ENCODE peak calls at places on chromosomes 16 and 17, in four cellular contexts. One of them, this sample, is unnamed.

GRCh38 chr16:8798535-8799157 is 1.0 kb downstream of the PMM2 start:
- DNase-seq in K562: no peak
- DNase-seq in IMR-90: no peak
- DNase-seq in A549: no peak
- DNase-seq in this sample: no peak

GRCh38 chr17:31699281-31699680 is 159.8 kb downstream of the COPRS start:
- DNase-seq in K562: peak; percentile 64
- DNase-seq in A549: no peak
- DNase-seq in IMR-90: peak; percentile 37
- DNase-seq in this sample: no peak

GRCh38 chr17:66889480-66890230 is 54.7 kb downstream of the CACNG5 start:
- DNase-seq in IMR-90: no peak
- DNase-seq in A549: no peak
- DNase-seq in K562: no peak
- DNase-seq in this sample: no peak

GRCh38 chr17:58332720-58333395 is 4.3 kb upstream of the TSPOAP1 start:
- DNase-seq in K562: no peak
- DNase-seq in IMR-90: no peak
- DNase-seq in A549: no peak
- DNase-seq in this sample: no peak

GRCh38 chr17:64531955-64532371 is 25.2 kb downstream of the CEP95 start:
- DNase-seq in A549: no peak
- DNase-seq in K562: no peak
- DNase-seq in IMR-90: peak; percentile 59
- DNase-seq in this sample: no peak

GRCh38 chr16:59865071-59865671 is 1131.1 kb upstream of the GOT2 start:
- DNase-seq in K562: no peak
- DNase-seq in IMR-90: no peak
- DNase-seq in A549: no peak
- DNase-seq in this sample: no peak

GRCh38 chr16:49727611-49728010 is 128.3 kb downstream of the ZNF423 start:
- DNase-seq in IMR-90: no peak
- DNase-seq in A549: no peak
- DNase-seq in K562: no peak
- DNase-seq in this sample: no peak

GRCh38 chr17:16521070-16521727 is 29.2 kb upstream of the LRRC75A start:
- DNase-seq in K562: peak; percentile 73
- DNase-seq in IMR-90: peak; percentile 91
- DNase-seq in A549: peak; percentile 98
- DNase-seq in this sample: peak; percentile 39

GRCh38 chr16:17282247-17282646 is 188.5 kb downstream of the XYLT1 start:
- DNase-seq in K562: no peak
- DNase-seq in IMR-90: no peak
- DNase-seq in A549: no peak
- DNase-seq in this sample: no peak

GRCh38 chr17:64022631-64023063 is 2.2 kb upstream of the ICAM2 start:
- DNase-seq in A549: no peak
- DNase-seq in IMR-90: no peak
- DNase-seq in K562: peak; percentile 49
- DNase-seq in this sample: no peak

GRCh38 chr16:66511615-66512500 is 38.1 kb downstream of the TK2 start:
- DNase-seq in A549: peak; percentile 64
- DNase-seq in IMR-90: peak; percentile 72
- DNase-seq in K562: no peak
- DNase-seq in this sample: no peak

GRCh38 chr17:67111808-67112207 is 67.5 kb downstream of the CACNG1 start:
- DNase-seq in IMR-90: no peak
- DNase-seq in K562: no peak
- DNase-seq in A549: no peak
- DNase-seq in this sample: no peak

GRCh38 chr16:11392041-11392581 is 46.9 kb downstream of the RMI2 start:
- DNase-seq in A549: no peak
- DNase-seq in K562: no peak
- DNase-seq in IMR-90: no peak
- DNase-seq in this sample: no peak

GRCh38 chr17:19274893-19275292 is 37.7 kb downstream of the EPN2 start:
- DNase-seq in K562: no peak
- DNase-seq in IMR-90: no peak
- DNase-seq in A549: no peak
- DNase-seq in this sample: no peak

DNA sequence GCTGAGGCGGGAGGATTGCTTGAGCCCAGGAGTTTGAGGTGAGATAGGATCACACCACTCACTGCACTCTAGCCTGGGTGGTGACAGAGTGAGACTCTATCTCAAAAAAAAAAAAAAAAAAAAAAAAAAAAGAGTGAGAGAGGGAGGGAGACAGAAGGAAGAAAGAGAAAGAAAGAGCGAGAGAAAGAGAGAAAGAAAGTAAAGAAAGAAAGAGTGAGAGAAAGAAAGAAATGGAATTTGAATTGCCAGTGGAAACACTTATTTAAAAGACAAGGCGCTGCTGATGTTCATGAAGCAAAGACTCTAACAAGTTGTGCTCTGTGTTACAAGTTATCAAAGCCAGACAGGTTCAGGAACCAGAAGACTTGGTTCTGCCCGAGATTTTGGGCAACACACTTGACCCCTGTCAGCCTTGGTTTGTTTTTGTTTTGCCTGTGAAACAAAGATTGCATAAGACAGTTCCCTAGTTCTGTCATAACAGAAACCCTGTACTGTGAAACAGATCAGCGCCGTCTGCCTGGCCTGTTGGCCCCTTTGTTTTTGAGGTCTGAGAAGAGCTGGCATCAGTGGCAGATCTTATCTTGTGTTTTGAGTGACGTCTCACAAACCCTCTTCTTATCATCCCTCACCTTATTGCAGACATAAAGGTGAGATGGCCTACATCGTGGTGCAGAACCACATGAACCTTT is 55.4 kb upstream of the ENDOV start:
- DNase-seq in IMR-90: no peak
- DNase-seq in A549: no peak
- DNase-seq in K562: no peak
- DNase-seq in this sample: no peak
- TF ChIP-seq ELK1 in IMR-90: no peak
- TF ChIP-seq ELK1 in A549: no peak
- TF ChIP-seq ELK1 in K562: no peak
- TF ChIP-seq ELK1 in this sample: no peak

GRCh38 chr16:86996081-86996480 is 321.1 kb downstream of the C16orf95 start:
- DNase-seq in A549: no peak
- DNase-seq in IMR-90: no peak
- DNase-seq in K562: no peak
- DNase-seq in this sample: no peak

GRCh38 chr16:86995456-86995855 is 321.7 kb downstream of the C16orf95 start:
- DNase-seq in K562: no peak
- DNase-seq in A549: no peak
- DNase-seq in IMR-90: peak; percentile 22
- DNase-seq in this sample: no peak

GRCh38 chr16:86994215-86994614 is 323.0 kb downstream of the C16orf95 start:
- DNase-seq in A549: no peak
- DNase-seq in IMR-90: no peak
- DNase-seq in K562: no peak
- DNase-seq in this sample: no peak

GRCh38 chr16:86993426-86994110 is 323.6 kb downstream of the C16orf95 start:
- DNase-seq in IMR-90: no peak
- DNase-seq in K562: no peak
- DNase-seq in A549: no peak
- DNase-seq in this sample: no peak

DNA sequence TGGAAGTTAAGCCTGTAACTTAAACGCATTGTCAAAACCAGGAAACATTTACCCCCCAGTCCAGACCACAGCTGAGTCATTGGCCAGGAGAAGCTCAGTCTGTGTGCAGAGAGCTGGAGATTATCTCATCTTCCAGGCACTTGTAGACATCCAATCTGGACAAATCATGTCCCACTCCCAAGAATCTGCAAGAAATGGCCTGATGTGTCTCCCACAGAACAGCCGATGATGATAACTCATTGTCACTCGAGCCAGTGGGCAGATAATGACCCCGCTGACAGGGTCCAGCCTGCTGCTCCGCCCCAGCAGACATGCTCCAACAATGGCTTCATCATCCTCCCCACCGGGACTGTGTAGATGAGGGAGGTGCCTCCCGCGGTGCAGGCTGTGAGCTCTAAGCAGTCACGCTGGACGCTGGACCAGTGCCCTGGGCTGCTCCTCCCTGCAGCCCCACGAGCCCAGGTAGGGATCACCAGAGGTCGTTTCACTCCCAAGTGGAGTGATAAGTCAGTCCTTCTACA is 322.5 kb downstream of the C16orf95 start:
- DNase-seq in A549: peak; percentile 89
- DNase-seq in K562: peak; percentile 24
- DNase-seq in IMR-90: peak; percentile 97
- DNase-seq in this sample: no peak
- TF ChIP-seq ELK1 in A549: no peak
- TF ChIP-seq ELK1 in K562: no peak
- TF ChIP-seq ELK1 in IMR-90: no peak
- TF ChIP-seq ELK1 in this sample: no peak

GRCh38 chr16:51017969-51018368 is 133.1 kb downstream of the SALL1 start:
- DNase-seq in IMR-90: no peak
- DNase-seq in K562: no peak
- DNase-seq in A549: no peak
- DNase-seq in this sample: no peak
- TF ChIP-seq ELK1 in IMR-90: no peak
- TF ChIP-seq ELK1 in K562: no peak
- TF ChIP-seq ELK1 in A549: no peak
- TF ChIP-seq ELK1 in this sample: no peak

GRCh38 chr17:59829217-59830006 is 63.3 kb downstream of the TUBD1 start:
- DNase-seq in A549: peak; percentile 82
- DNase-seq in K562: peak; percentile 52
- DNase-seq in IMR-90: peak; percentile 98
- DNase-seq in this sample: peak; percentile 100
- TF ChIP-seq ELK1 in A549: no peak
- TF ChIP-seq ELK1 in K562: no peak
- TF ChIP-seq ELK1 in IMR-90: no peak
- TF ChIP-seq ELK1 in this sample: no peak

GRCh38 chr16:19517424-19518089 is 4.3 kb downstream of the GDE1 start:
- DNase-seq in K562: peak; percentile 21
- DNase-seq in A549: peak; percentile 48
- DNase-seq in IMR-90: peak; percentile 42
- DNase-seq in this sample: no peak
- TF ChIP-seq ELK1 in K562: no peak
- TF ChIP-seq ELK1 in A549: no peak
- TF ChIP-seq ELK1 in IMR-90: no peak
- TF ChIP-seq ELK1 in this sample: no peak

GRCh38 chr16:80027007-80027965 is 426.7 kb upstream of the MAF start:
- DNase-seq in K562: peak; percentile 76
- DNase-seq in IMR-90: peak; percentile 72
- DNase-seq in A549: peak; percentile 95
- DNase-seq in this sample: peak; percentile 19
- TF ChIP-seq ELK1 in K562: no peak
- TF ChIP-seq ELK1 in IMR-90: no peak
- TF ChIP-seq ELK1 in A549: no peak
- TF ChIP-seq ELK1 in this sample: no peak

DNA sequence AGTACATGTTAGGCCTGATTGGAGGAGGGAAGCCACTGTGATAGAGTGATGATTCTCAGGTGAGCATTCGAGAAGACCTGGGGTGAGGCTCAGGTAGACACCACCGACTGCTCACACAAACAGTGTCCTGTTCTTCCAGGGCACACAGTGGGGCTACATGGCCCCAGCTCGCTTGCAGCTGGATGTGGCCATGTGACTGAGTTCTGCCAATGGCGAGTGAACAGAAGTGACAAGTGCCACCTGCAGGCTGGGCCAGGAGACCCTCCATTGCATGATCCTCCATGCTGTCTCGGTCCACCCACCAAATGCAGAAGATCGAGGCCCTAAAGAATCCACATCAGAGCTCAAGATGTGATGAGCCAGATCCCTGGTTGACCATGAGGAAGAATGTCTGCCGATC is 6.2 kb downstream of the CES5A start:
- DNase-seq in K562: no peak
- DNase-seq in IMR-90: no peak
- DNase-seq in A549: no peak
- DNase-seq in this sample: no peak
- TF ChIP-seq ELK1 in K562: no peak
- TF ChIP-seq ELK1 in IMR-90: no peak
- TF ChIP-seq ELK1 in A549: no peak
- TF ChIP-seq ELK1 in this sample: no peak

GRCh38 chr17:39924691-39925055 is 2.7 kb downstream of the ORMDL3 start:
- DNase-seq in K562: no peak
- DNase-seq in A549: no peak
- DNase-seq in IMR-90: no peak
- DNase-seq in this sample: no peak

GRCh38 chr17:39926135-39926587 is 1.2 kb downstream of the ORMDL3 start:
- DNase-seq in K562: no peak
- DNase-seq in A549: no peak
- DNase-seq in IMR-90: no peak
- DNase-seq in this sample: no peak

GRCh38 chr17:39923836-39924690 is 3.3 kb downstream of the ORMDL3 start:
- DNase-seq in IMR-90: peak; percentile 49
- DNase-seq in A549: no peak
- DNase-seq in K562: no peak
- DNase-seq in this sample: no peak

GRCh38 chr17:39926588-39927100 is 757 bp downstream of the ORMDL3 start:
- DNase-seq in K562: peak; percentile 73
- DNase-seq in A549: peak; percentile 62
- DNase-seq in IMR-90: no peak
- DNase-seq in this sample: no peak

DNA sequence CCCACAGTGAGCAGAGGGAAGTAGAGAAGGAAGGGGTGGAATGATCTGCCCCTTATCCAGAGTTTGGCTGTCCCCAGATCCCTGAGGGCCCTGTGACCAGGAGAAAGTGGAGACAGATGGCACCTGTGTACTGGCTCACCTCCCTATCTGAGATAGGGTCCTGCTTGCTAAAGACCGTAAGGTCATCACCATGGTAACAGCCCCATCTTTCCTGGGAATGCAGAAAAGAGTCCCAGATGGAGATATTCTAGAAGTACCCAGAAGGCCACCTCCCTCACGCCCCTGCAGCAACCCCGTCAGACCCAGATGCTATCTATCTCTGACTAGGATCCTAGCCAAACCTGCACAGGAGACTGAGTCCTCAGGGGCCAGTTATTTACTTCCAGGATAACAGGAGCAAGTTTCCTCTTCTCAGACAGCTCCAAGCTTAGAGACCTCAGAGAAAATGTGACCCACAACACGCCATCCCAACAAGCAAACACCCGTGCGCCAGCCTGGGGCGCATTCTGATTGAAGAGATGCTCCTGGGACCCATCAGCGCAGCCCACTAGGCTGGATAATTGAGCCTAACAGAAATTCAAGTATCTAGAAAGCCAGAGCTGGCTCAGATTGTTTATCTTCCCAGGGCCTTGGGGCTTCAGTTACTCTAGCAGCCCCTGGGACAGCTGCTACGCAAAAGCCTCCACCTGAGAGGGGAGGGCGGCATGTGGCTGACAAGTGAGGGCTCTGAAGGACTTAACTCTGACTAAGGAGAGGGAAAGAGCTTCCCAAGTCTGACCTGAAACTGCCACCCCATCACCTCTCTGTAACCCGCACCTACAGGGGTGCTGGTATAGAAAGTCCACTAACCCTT is 1.9 kb downstream of the ORMDL3 start:
- DNase-seq in A549: no peak
- DNase-seq in IMR-90: no peak
- DNase-seq in K562: peak; percentile 49
- DNase-seq in this sample: no peak
- TF ChIP-seq ELK1 in A549: no peak
- TF ChIP-seq ELK1 in IMR-90: no peak
- TF ChIP-seq ELK1 in K562: no peak
- TF ChIP-seq ELK1 in this sample: no peak

This sample was measured in GM12878.